ENCODE peak calls at places on chromosomes 4 and X, in four cellular contexts. One of them, this sample, is unnamed. For H3K4me1, the result is how much of the 10 kb centered on the place peaks cover.

GRCh38 chrX:31420711-31421151 is 348.9 kb upstream of the FTHL17 start:
- DNase-seq in HCT116: no peak
- DNase-seq in K562: no peak
- DNase-seq in HepG2: no peak
- DNase-seq in this sample: no peak

GRCh38 chrX:136691028-136691809 is 43.3 kb downstream of the CD40LG start:
- DNase-seq in HCT116: no peak
- DNase-seq in K562: no peak
- DNase-seq in HepG2: no peak
- DNase-seq in this sample: no peak

GRCh38 chr4:78864405-78865024 is 74.7 kb downstream of the PAQR3 start:
- DNase-seq in HCT116: peak
- DNase-seq in K562: peak
- DNase-seq in HepG2: peak
- DNase-seq in this sample: peak

GRCh38 chr4:126247409-126247808 is 932.7 kb downstream of the FAT4 start:
- DNase-seq in HCT116: no peak
- DNase-seq in K562: no peak
- DNase-seq in HepG2: no peak
- DNase-seq in this sample: no peak

GRCh38 chr4:93201471-93201870 is 627.1 kb upstream of the ATOH1 start:
- DNase-seq in HCT116: no peak
- DNase-seq in K562: no peak
- DNase-seq in HepG2: no peak
- DNase-seq in this sample: no peak

GRCh38 chr4:6885953-6886557 is 23.6 kb upstream of the TBC1D14 start:
- DNase-seq in HCT116: no peak
- DNase-seq in K562: no peak
- DNase-seq in HepG2: no peak
- DNase-seq in this sample: no peak

GRCh38 chr4:77152421-77152820 is 4.6 kb upstream of the CCNG2 start:
- DNase-seq in HCT116: no peak
- DNase-seq in K562: no peak
- DNase-seq in HepG2: no peak
- DNase-seq in this sample: no peak

GRCh38 chrX:150990910-150991309 is 7.8 kb downstream of the HMGB3 start:
- DNase-seq in HCT116: no peak
- DNase-seq in K562: no peak
- DNase-seq in HepG2: no peak
- DNase-seq in this sample: no peak

GRCh38 chr4:38166082-38166481 is 205.9 kb downstream of the PTTG2 start:
- DNase-seq in HCT116: no peak
- DNase-seq in K562: no peak
- DNase-seq in HepG2: no peak
- DNase-seq in this sample: no peak

GRCh38 chr4:162061214-162061613 is 102.6 kb downstream of the FSTL5 start:
- DNase-seq in HCT116: peak
- DNase-seq in K562: no peak
- DNase-seq in HepG2: no peak
- DNase-seq in this sample: no peak

GRCh38 chr4:180642732-180643131 is 1600.5 kb upstream of the TENM3 start:
- DNase-seq in HCT116: no peak
- DNase-seq in K562: no peak
- DNase-seq in HepG2: no peak
- DNase-seq in this sample: no peak

GRCh38 chr4:182600836-182601235 is 316.4 kb downstream of the DCTD start:
- DNase-seq in HCT116: no peak
- DNase-seq in K562: no peak
- DNase-seq in HepG2: no peak
- DNase-seq in this sample: no peak

GRCh38 chr4:88756149-88756548 is 58.5 kb upstream of the NAP1L5 start:
- DNase-seq in HCT116: no peak
- DNase-seq in K562: no peak
- DNase-seq in HepG2: no peak
- DNase-seq in this sample: no peak

GRCh38 chrX:37755073-37755472 is 24.8 kb upstream of the CYBB start:
- DNase-seq in HCT116: no peak
- DNase-seq in K562: peak
- DNase-seq in HepG2: no peak
- DNase-seq in this sample: no peak

GRCh38 chr4:100288811-100289529 is 98.7 kb upstream of the DDIT4L start:
- DNase-seq in HCT116: no peak
- DNase-seq in K562: no peak
- DNase-seq in HepG2: no peak
- DNase-seq in this sample: no peak

GRCh38 chr4:152089564-152089963 is 328.8 kb upstream of the GATB start:
- DNase-seq in HCT116: no peak
- DNase-seq in K562: no peak
- DNase-seq in HepG2: no peak
- DNase-seq in this sample: no peak

GRCh38 chr4:54189140-54189539 is 40.0 kb upstream of the PDGFRA start:
- DNase-seq in HCT116: no peak
- DNase-seq in K562: no peak
- DNase-seq in HepG2: no peak
- DNase-seq in this sample: no peak

DNA sequence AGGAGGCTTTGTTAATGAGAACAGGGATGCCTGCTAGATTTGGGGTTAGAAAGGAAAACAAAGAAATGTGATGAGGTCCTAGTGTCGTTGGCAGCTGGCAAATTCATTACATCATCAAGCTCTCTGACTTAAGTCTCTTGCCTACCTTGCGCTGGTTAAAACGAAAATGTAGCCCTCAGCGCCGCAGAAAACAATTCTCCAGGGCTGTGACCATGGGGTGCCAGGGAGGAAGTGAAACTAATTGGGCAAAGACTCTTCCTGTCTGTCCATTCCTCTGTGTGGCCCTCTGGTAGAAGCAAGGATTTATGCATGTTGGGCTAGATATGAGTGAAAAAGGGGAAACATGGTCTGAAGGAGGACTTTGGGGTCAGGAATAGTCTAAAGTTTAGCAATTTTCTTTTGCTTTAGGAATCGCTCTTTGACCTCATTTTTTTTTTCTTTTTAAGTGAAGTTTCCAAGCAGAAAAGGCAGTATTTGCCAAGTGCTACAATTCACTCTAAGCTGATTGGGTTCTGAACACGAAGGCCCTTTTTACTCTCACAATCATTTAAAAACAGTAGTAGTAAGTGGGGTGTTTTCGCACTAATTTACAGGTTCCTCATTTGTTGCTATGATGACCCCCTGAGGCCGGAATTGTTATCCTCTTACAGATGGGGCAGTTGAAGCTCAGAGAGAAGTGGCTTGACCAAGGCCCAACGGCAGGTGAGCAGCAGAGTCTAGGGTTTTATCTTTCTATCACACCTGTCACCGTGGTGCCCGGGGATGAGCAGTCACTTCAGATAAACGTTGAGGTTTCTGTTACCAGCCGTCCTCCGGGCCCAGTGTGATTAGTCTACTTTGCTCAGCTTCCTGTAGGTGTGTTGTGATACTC is 27.3 kb upstream of the CHRNA9 start:
- DNase-seq in HCT116: no peak
- DNase-seq in K562: peak
- DNase-seq in HepG2: no peak
- DNase-seq in this sample: no peak
- H3K4me1 ChIP-seq in HCT116: under half
- H3K4me1 ChIP-seq in K562: under half
- H3K4me1 ChIP-seq in HepG2: under half
- H3K4me1 ChIP-seq in this sample: under half

DNA sequence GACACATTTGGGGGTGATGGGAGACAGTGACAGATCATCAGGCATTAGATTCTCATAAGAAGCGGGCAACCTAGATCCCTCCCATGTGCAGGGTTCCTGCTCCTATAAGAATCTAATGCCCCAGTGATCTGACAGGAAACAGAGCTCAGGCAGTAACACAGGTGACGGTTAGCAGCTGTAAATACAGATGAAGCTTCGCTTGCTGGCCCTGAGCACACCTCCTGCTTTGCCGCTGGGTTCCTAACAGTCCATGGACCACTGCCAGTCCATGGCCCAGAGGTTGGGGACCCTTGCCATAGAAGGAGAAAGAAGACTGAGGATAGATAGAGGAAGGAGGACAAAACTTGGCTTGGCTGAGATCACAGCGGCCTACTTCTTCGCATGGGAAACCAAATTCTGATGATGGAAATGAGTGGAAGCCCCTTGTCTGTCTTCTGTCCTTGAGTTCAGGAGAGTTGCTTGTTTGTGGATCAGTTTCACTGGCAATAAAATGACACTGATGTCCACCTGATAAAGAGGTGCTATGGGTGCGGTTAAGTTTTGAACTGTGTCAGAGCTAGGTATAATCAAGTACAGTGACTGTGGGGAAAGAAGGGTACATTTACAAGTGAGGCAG is 1.7 kb upstream of the TIFA start:
- DNase-seq in HCT116: no peak
- DNase-seq in K562: no peak
- DNase-seq in HepG2: no peak
- DNase-seq in this sample: no peak
- TF ChIP-seq TCF7L2 in HCT116: no peak
- TF ChIP-seq TCF7L2 in K562: no peak
- TF ChIP-seq TCF7L2 in HepG2: no peak
- TF ChIP-seq TCF7L2 in this sample: no peak

DNA sequence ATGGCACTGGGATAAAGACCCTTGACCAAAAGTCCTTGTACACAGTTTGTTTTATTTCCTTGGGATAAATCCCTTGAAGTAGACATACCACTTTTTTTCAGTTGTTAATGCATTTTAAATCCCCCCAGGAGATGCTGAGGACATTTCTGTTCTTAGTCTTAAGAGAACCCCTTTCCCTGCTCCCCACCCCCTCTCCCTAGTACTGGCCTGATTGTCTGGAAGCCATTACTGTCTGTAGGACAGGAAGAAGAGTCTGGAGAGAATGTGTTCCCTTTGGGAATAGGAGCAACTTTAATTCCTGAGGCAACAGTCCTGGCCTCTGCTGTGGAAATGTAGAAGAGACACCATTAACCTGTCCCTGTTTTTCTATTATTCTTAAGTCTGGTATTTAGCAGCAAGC is 52.3 kb upstream of the TMEM131L start:
- DNase-seq in HCT116: no peak
- DNase-seq in K562: no peak
- DNase-seq in HepG2: no peak
- DNase-seq in this sample: no peak
- H3K4me1 ChIP-seq in HCT116: under half
- H3K4me1 ChIP-seq in K562: under half
- H3K4me1 ChIP-seq in HepG2: under half
- H3K4me1 ChIP-seq in this sample: under half

DNA sequence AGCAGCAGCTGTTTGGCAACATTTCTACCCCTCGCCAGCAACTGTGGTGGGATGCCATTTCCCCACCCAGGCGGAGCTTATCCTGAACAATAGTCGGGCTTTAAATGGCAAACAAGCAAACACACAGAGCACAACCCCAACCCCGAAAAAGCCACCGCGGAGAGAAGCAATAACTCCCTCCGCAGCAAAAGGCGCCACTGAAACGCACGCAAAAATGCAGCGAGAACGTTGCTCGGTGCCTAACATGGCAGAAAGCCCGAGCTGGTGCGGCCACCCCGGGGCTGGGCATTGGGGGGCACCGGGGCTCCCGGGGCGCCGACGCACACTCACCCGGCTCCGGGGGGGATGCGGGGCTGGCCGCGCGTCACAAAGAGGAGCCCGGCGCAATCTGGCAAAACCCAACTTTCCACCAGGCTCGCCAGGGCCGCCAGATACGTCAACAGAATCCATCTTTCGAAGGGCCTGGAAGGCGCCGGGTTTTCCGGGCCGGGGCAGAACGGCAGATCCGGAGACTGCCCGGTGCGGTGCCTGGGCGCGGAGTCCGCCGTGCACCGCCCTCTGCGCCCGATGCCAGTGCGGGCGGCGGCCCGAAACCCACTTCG is 818 bp downstream of the RAI2 start:
- DNase-seq in HCT116: no peak
- DNase-seq in K562: no peak
- DNase-seq in HepG2: no peak
- DNase-seq in this sample: no peak
- TF ChIP-seq TCF7L2 in HCT116: no peak
- TF ChIP-seq TCF7L2 in K562: no peak
- TF ChIP-seq TCF7L2 in HepG2: no peak
- TF ChIP-seq TCF7L2 in this sample: no peak

GRCh38 chr4:156963419-156963818 is 8.2 kb downstream of the PDGFC start:
- DNase-seq in HCT116: no peak
- DNase-seq in K562: no peak
- DNase-seq in HepG2: no peak
- DNase-seq in this sample: no peak
- H3K4me1 ChIP-seq in HCT116: under half
- H3K4me1 ChIP-seq in K562: under half
- H3K4me1 ChIP-seq in HepG2: under half
- H3K4me1 ChIP-seq in this sample: half or more

GRCh38 chr4:891747-892146 is 40.4 kb downstream of the GAK start:
- DNase-seq in HCT116: no peak
- DNase-seq in K562: peak
- DNase-seq in HepG2: peak
- DNase-seq in this sample: no peak
- TF ChIP-seq TCF7L2 in HCT116: no peak
- TF ChIP-seq TCF7L2 in K562: no peak
- TF ChIP-seq TCF7L2 in HepG2: no peak
- TF ChIP-seq TCF7L2 in this sample: no peak

GRCh38 chr4:2934077-2934812 is 29.0 kb downstream of the NOP14 start:
- DNase-seq in HCT116: no peak
- DNase-seq in K562: peak
- DNase-seq in HepG2: no peak
- DNase-seq in this sample: no peak

GRCh38 chr4:2935762-2936743 is 27.2 kb downstream of the NOP14 start:
- DNase-seq in HCT116: peak
- DNase-seq in K562: peak
- DNase-seq in HepG2: no peak
- DNase-seq in this sample: peak

GRCh38 chr4:2936773-2937145 is 26.4 kb downstream of the NOP14 start:
- DNase-seq in HCT116: no peak
- DNase-seq in K562: peak
- DNase-seq in HepG2: no peak
- DNase-seq in this sample: no peak

GRCh38 chr4:2933566-2934076 is 29.6 kb downstream of the NOP14 start:
- DNase-seq in HCT116: no peak
- DNase-seq in K562: no peak
- DNase-seq in HepG2: no peak
- DNase-seq in this sample: no peak

GRCh38 chr4:2934813-2935761 is 28.1 kb downstream of the NOP14 start:
- DNase-seq in HCT116: peak
- DNase-seq in K562: peak
- DNase-seq in HepG2: peak
- DNase-seq in this sample: no peak
- H3K4me1 ChIP-seq in HCT116: under half
- H3K4me1 ChIP-seq in K562: half or more
- H3K4me1 ChIP-seq in HepG2: under half
- H3K4me1 ChIP-seq in this sample: under half

DNA sequence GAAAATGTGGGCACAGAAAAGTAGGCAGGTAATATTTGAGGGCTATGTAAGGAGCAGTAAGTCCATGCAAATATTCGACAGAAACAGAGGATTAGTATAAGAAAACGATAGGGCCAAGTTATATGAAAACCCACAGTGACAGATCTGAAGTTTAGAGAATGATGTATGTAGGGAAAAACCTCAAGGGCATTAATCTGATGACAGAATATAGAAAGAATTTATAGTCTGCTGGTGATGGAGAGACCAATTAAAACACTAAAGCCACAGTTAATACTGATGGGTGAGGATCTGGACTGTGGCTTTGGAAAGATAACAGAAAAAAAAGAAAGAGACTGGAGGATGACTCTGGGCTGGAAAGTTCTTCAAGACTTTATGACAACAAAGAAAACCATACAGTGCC is 169.7 kb downstream of the PALLD start:
- DNase-seq in HCT116: no peak
- DNase-seq in K562: no peak
- DNase-seq in HepG2: no peak
- DNase-seq in this sample: no peak
- TF ChIP-seq TCF7L2 in HCT116: no peak
- TF ChIP-seq TCF7L2 in K562: no peak
- TF ChIP-seq TCF7L2 in HepG2: no peak
- TF ChIP-seq TCF7L2 in this sample: no peak